ENCODE peak calls at places on chromosomes 3 and 15, in nine cellular contexts. One of them, this sample, is unnamed.
A peak's percentile ranks its signal among the peaks of the same experiment; 100 is the strongest.

GRCh38 chr3:73442152-73442551 is 182.6 kb downstream of the PDZRN3 start:
- DNase-seq in T-cell: no peak
- DNase-seq in B cell: no peak
- DNase-seq in activated CD8-positive, alpha-beta memory T cell treated with anti-CD3 and anti-CD28 coated beads for 48 hours: no peak
- DNase-seq in NCI-H345: no peak
- DNase-seq in mesothelial cell of epicardium: no peak
- DNase-seq in COR-L47: no peak
- DNase-seq in progenitor cell of endocrine pancreas: no peak
- DNase-seq in nucleus accumbens: no peak
- DNase-seq in this sample: no peak

GRCh38 chr3:54632834-54633233 is 295.0 kb downstream of the LRTM1 start:
- DNase-seq in COR-L47: no peak
- DNase-seq in activated CD8-positive, alpha-beta memory T cell treated with anti-CD3 and anti-CD28 coated beads for 48 hours: no peak
- DNase-seq in T-cell: no peak
- DNase-seq in mesothelial cell of epicardium: no peak
- DNase-seq in B cell: no peak
- DNase-seq in NCI-H345: no peak
- DNase-seq in nucleus accumbens: no peak
- DNase-seq in progenitor cell of endocrine pancreas: no peak
- DNase-seq in this sample: no peak

GRCh38 chr3:134211797-134212196 is 38.9 kb downstream of the RYK start:
- DNase-seq in B cell: peak; percentile 10
- DNase-seq in T-cell: no peak
- DNase-seq in mesothelial cell of epicardium: no peak
- DNase-seq in activated CD8-positive, alpha-beta memory T cell treated with anti-CD3 and anti-CD28 coated beads for 48 hours: no peak
- DNase-seq in nucleus accumbens: no peak
- DNase-seq in NCI-H345: no peak
- DNase-seq in COR-L47: peak; percentile 37
- DNase-seq in progenitor cell of endocrine pancreas: peak; percentile 15
- DNase-seq in this sample: no peak

GRCh38 chr3:122356402-122356801 is 26.6 kb downstream of the MIX23 start:
- DNase-seq in mesothelial cell of epicardium: no peak
- DNase-seq in nucleus accumbens: no peak
- DNase-seq in NCI-H345: peak; percentile 1
- DNase-seq in B cell: peak; percentile 17
- DNase-seq in T-cell: no peak
- DNase-seq in progenitor cell of endocrine pancreas: no peak
- DNase-seq in activated CD8-positive, alpha-beta memory T cell treated with anti-CD3 and anti-CD28 coated beads for 48 hours: no peak
- DNase-seq in COR-L47: peak; percentile 66
- DNase-seq in this sample: peak; percentile 22

GRCh38 chr3:49626796-49627195 is 47.4 kb upstream of the APEH start:
- DNase-seq in activated CD8-positive, alpha-beta memory T cell treated with anti-CD3 and anti-CD28 coated beads for 48 hours: no peak
- DNase-seq in T-cell: no peak
- DNase-seq in B cell: no peak
- DNase-seq in COR-L47: no peak
- DNase-seq in mesothelial cell of epicardium: no peak
- DNase-seq in progenitor cell of endocrine pancreas: no peak
- DNase-seq in nucleus accumbens: no peak
- DNase-seq in NCI-H345: no peak
- DNase-seq in this sample: no peak

GRCh38 chr15:45126535-45127158 is 3.0 kb downstream of the DUOXA1 start:
- DNase-seq in COR-L47: peak; percentile 13
- DNase-seq in T-cell: peak; percentile 23
- DNase-seq in NCI-H345: no peak
- DNase-seq in mesothelial cell of epicardium: no peak
- DNase-seq in nucleus accumbens: no peak
- DNase-seq in B cell: peak; percentile 67
- DNase-seq in activated CD8-positive, alpha-beta memory T cell treated with anti-CD3 and anti-CD28 coated beads for 48 hours: no peak
- DNase-seq in progenitor cell of endocrine pancreas: no peak
- DNase-seq in this sample: no peak

GRCh38 chr3:178703268-178703975 is 167.2 kb downstream of the KCNMB2 start:
- DNase-seq in nucleus accumbens: no peak
- DNase-seq in COR-L47: no peak
- DNase-seq in NCI-H345: peak; percentile 7
- DNase-seq in B cell: no peak
- DNase-seq in progenitor cell of endocrine pancreas: no peak
- DNase-seq in T-cell: no peak
- DNase-seq in activated CD8-positive, alpha-beta memory T cell treated with anti-CD3 and anti-CD28 coated beads for 48 hours: no peak
- DNase-seq in mesothelial cell of epicardium: no peak
- DNase-seq in this sample: no peak

GRCh38 chr3:47009225-47010049 is 30.0 kb downstream of the NBEAL2 start:
- DNase-seq in T-cell: peak; percentile 62
- DNase-seq in B cell: peak; percentile 91
- DNase-seq in COR-L47: peak; percentile 71
- DNase-seq in mesothelial cell of epicardium: peak; percentile 94
- DNase-seq in progenitor cell of endocrine pancreas: peak; percentile 85
- DNase-seq in activated CD8-positive, alpha-beta memory T cell treated with anti-CD3 and anti-CD28 coated beads for 48 hours: peak; percentile 78
- DNase-seq in NCI-H345: peak; percentile 89
- DNase-seq in nucleus accumbens: peak; percentile 73
- DNase-seq in this sample: peak; percentile 96

GRCh38 chr3:168989396-168989795 is 674.1 kb downstream of the MECOM start:
- DNase-seq in mesothelial cell of epicardium: no peak
- DNase-seq in COR-L47: no peak
- DNase-seq in T-cell: no peak
- DNase-seq in B cell: no peak
- DNase-seq in activated CD8-positive, alpha-beta memory T cell treated with anti-CD3 and anti-CD28 coated beads for 48 hours: no peak
- DNase-seq in NCI-H345: no peak
- DNase-seq in nucleus accumbens: no peak
- DNase-seq in progenitor cell of endocrine pancreas: no peak
- DNase-seq in this sample: no peak

GRCh38 chr15:40878785-40879184 is 4.8 kb upstream of the RHOV start:
- DNase-seq in B cell: no peak
- DNase-seq in activated CD8-positive, alpha-beta memory T cell treated with anti-CD3 and anti-CD28 coated beads for 48 hours: no peak
- DNase-seq in progenitor cell of endocrine pancreas: no peak
- DNase-seq in nucleus accumbens: no peak
- DNase-seq in mesothelial cell of epicardium: no peak
- DNase-seq in COR-L47: no peak
- DNase-seq in NCI-H345: no peak
- DNase-seq in T-cell: no peak
- DNase-seq in this sample: no peak

GRCh38 chr3:42712716-42713372 is 10.2 kb upstream of the HHATL start:
- DNase-seq in T-cell: no peak
- DNase-seq in activated CD8-positive, alpha-beta memory T cell treated with anti-CD3 and anti-CD28 coated beads for 48 hours: no peak
- DNase-seq in COR-L47: no peak
- DNase-seq in nucleus accumbens: no peak
- DNase-seq in progenitor cell of endocrine pancreas: peak; percentile 3
- DNase-seq in B cell: no peak
- DNase-seq in mesothelial cell of epicardium: peak; percentile 31
- DNase-seq in NCI-H345: no peak
- DNase-seq in this sample: no peak

GRCh38 chr3:23723930-23724329 is 81.8 kb upstream of the UBE2E1 start:
- DNase-seq in T-cell: no peak
- DNase-seq in activated CD8-positive, alpha-beta memory T cell treated with anti-CD3 and anti-CD28 coated beads for 48 hours: no peak
- DNase-seq in progenitor cell of endocrine pancreas: no peak
- DNase-seq in nucleus accumbens: no peak
- DNase-seq in COR-L47: no peak
- DNase-seq in NCI-H345: no peak
- DNase-seq in mesothelial cell of epicardium: no peak
- DNase-seq in B cell: peak; percentile 21
- DNase-seq in this sample: no peak

GRCh38 chr3:50658831-50659230 is 15.9 kb upstream of the DOCK3 start:
- DNase-seq in T-cell: no peak
- DNase-seq in COR-L47: no peak
- DNase-seq in nucleus accumbens: no peak
- DNase-seq in mesothelial cell of epicardium: no peak
- DNase-seq in progenitor cell of endocrine pancreas: no peak
- DNase-seq in B cell: no peak
- DNase-seq in activated CD8-positive, alpha-beta memory T cell treated with anti-CD3 and anti-CD28 coated beads for 48 hours: no peak
- DNase-seq in NCI-H345: no peak
- DNase-seq in this sample: no peak

GRCh38 chr3:81173514-81173913 is 587.9 kb downstream of the GBE1 start:
- DNase-seq in activated CD8-positive, alpha-beta memory T cell treated with anti-CD3 and anti-CD28 coated beads for 48 hours: no peak
- DNase-seq in T-cell: no peak
- DNase-seq in progenitor cell of endocrine pancreas: no peak
- DNase-seq in B cell: no peak
- DNase-seq in mesothelial cell of epicardium: no peak
- DNase-seq in NCI-H345: no peak
- DNase-seq in COR-L47: no peak
- DNase-seq in nucleus accumbens: no peak
- DNase-seq in this sample: no peak

GRCh38 chr3:194327030-194327413 is 24.1 kb downstream of the CPN2 start:
- DNase-seq in COR-L47: no peak
- DNase-seq in progenitor cell of endocrine pancreas: no peak
- DNase-seq in B cell: peak; percentile 41
- DNase-seq in activated CD8-positive, alpha-beta memory T cell treated with anti-CD3 and anti-CD28 coated beads for 48 hours: no peak
- DNase-seq in nucleus accumbens: no peak
- DNase-seq in NCI-H345: no peak
- DNase-seq in T-cell: no peak
- DNase-seq in mesothelial cell of epicardium: no peak
- DNase-seq in this sample: no peak

GRCh38 chr3:9088431-9089353 is 125.4 kb upstream of the RAD18 start:
- DNase-seq in activated CD8-positive, alpha-beta memory T cell treated with anti-CD3 and anti-CD28 coated beads for 48 hours: no peak
- DNase-seq in mesothelial cell of epicardium: no peak
- DNase-seq in progenitor cell of endocrine pancreas: no peak
- DNase-seq in T-cell: no peak
- DNase-seq in COR-L47: no peak
- DNase-seq in nucleus accumbens: no peak
- DNase-seq in B cell: no peak
- DNase-seq in NCI-H345: no peak
- DNase-seq in this sample: peak; percentile 80

GRCh38 chr3:178778579-178778978 is 242.3 kb downstream of the KCNMB2 start:
- DNase-seq in nucleus accumbens: no peak
- DNase-seq in activated CD8-positive, alpha-beta memory T cell treated with anti-CD3 and anti-CD28 coated beads for 48 hours: no peak
- DNase-seq in NCI-H345: no peak
- DNase-seq in progenitor cell of endocrine pancreas: no peak
- DNase-seq in B cell: no peak
- DNase-seq in T-cell: no peak
- DNase-seq in mesothelial cell of epicardium: no peak
- DNase-seq in COR-L47: peak; percentile 92
- DNase-seq in this sample: no peak

GRCh38 chr3:158659454-158660237 is 12.8 kb downstream of the LXN start:
- DNase-seq in T-cell: peak; percentile 18
- DNase-seq in activated CD8-positive, alpha-beta memory T cell treated with anti-CD3 and anti-CD28 coated beads for 48 hours: no peak
- DNase-seq in mesothelial cell of epicardium: peak; percentile 44
- DNase-seq in progenitor cell of endocrine pancreas: no peak
- DNase-seq in COR-L47: peak; percentile 70
- DNase-seq in B cell: peak; percentile 45
- DNase-seq in NCI-H345: peak; percentile 11
- DNase-seq in nucleus accumbens: no peak
- DNase-seq in this sample: no peak

GRCh38 chr3:49813497-49814174 is at the start of gene UBA7:
- DNase-seq in T-cell: peak; percentile 17
- DNase-seq in activated CD8-positive, alpha-beta memory T cell treated with anti-CD3 and anti-CD28 coated beads for 48 hours: no peak
- DNase-seq in mesothelial cell of epicardium: no peak
- DNase-seq in progenitor cell of endocrine pancreas: no peak
- DNase-seq in COR-L47: no peak
- DNase-seq in B cell: peak; percentile 60
- DNase-seq in nucleus accumbens: no peak
- DNase-seq in NCI-H345: no peak
- DNase-seq in this sample: peak; percentile 55

GRCh38 chr3:59426851-59427565 is 377.2 kb upstream of the CFAP20DC start:
- DNase-seq in activated CD8-positive, alpha-beta memory T cell treated with anti-CD3 and anti-CD28 coated beads for 48 hours: no peak
- DNase-seq in nucleus accumbens: no peak
- DNase-seq in progenitor cell of endocrine pancreas: no peak
- DNase-seq in NCI-H345: no peak
- DNase-seq in B cell: no peak
- DNase-seq in COR-L47: no peak
- DNase-seq in T-cell: no peak
- DNase-seq in mesothelial cell of epicardium: no peak
- DNase-seq in this sample: no peak

GRCh38 chr3:50164056-50164455 is 8.9 kb downstream of the SEMA3F start:
- DNase-seq in T-cell: no peak
- DNase-seq in mesothelial cell of epicardium: no peak
- DNase-seq in nucleus accumbens: no peak
- DNase-seq in NCI-H345: no peak
- DNase-seq in activated CD8-positive, alpha-beta memory T cell treated with anti-CD3 and anti-CD28 coated beads for 48 hours: no peak
- DNase-seq in B cell: no peak
- DNase-seq in progenitor cell of endocrine pancreas: no peak
- DNase-seq in COR-L47: no peak
- DNase-seq in this sample: no peak

GRCh38 chr3:134364061-134364935 is 9.9 kb downstream of the AMOTL2 start:
- DNase-seq in T-cell: peak; percentile 10
- DNase-seq in nucleus accumbens: peak; percentile 59
- DNase-seq in B cell: no peak
- DNase-seq in COR-L47: peak; percentile 89
- DNase-seq in mesothelial cell of epicardium: peak; percentile 93
- DNase-seq in progenitor cell of endocrine pancreas: peak; percentile 84
- DNase-seq in activated CD8-positive, alpha-beta memory T cell treated with anti-CD3 and anti-CD28 coated beads for 48 hours: no peak
- DNase-seq in NCI-H345: peak; percentile 41
- DNase-seq in this sample: peak; percentile 94

GRCh38 chr3:169104972-169105371 is 558.5 kb downstream of the MECOM start:
- DNase-seq in NCI-H345: no peak
- DNase-seq in activated CD8-positive, alpha-beta memory T cell treated with anti-CD3 and anti-CD28 coated beads for 48 hours: no peak
- DNase-seq in COR-L47: no peak
- DNase-seq in B cell: no peak
- DNase-seq in progenitor cell of endocrine pancreas: no peak
- DNase-seq in nucleus accumbens: no peak
- DNase-seq in T-cell: no peak
- DNase-seq in mesothelial cell of epicardium: no peak
- DNase-seq in this sample: no peak

GRCh38 chr15:88334436-88334835 is 77.9 kb upstream of the NTRK3 start:
- DNase-seq in nucleus accumbens: no peak
- DNase-seq in activated CD8-positive, alpha-beta memory T cell treated with anti-CD3 and anti-CD28 coated beads for 48 hours: no peak
- DNase-seq in NCI-H345: no peak
- DNase-seq in T-cell: no peak
- DNase-seq in COR-L47: no peak
- DNase-seq in B cell: no peak
- DNase-seq in mesothelial cell of epicardium: no peak
- DNase-seq in progenitor cell of endocrine pancreas: no peak
- DNase-seq in this sample: peak; percentile 29

GRCh38 chr15:76991048-76991447 is 3.9 kb upstream of the PSTPIP1 start:
- DNase-seq in NCI-H345: no peak
- DNase-seq in progenitor cell of endocrine pancreas: no peak
- DNase-seq in B cell: no peak
- DNase-seq in COR-L47: no peak
- DNase-seq in nucleus accumbens: no peak
- DNase-seq in activated CD8-positive, alpha-beta memory T cell treated with anti-CD3 and anti-CD28 coated beads for 48 hours: no peak
- DNase-seq in mesothelial cell of epicardium: no peak
- DNase-seq in T-cell: no peak
- DNase-seq in this sample: no peak

GRCh38 chr3:105938101-105938500 is 69.3 kb upstream of the CBLB start:
- DNase-seq in NCI-H345: no peak
- DNase-seq in mesothelial cell of epicardium: no peak
- DNase-seq in B cell: no peak
- DNase-seq in nucleus accumbens: no peak
- DNase-seq in T-cell: no peak
- DNase-seq in COR-L47: no peak
- DNase-seq in progenitor cell of endocrine pancreas: no peak
- DNase-seq in activated CD8-positive, alpha-beta memory T cell treated with anti-CD3 and anti-CD28 coated beads for 48 hours: no peak
- DNase-seq in this sample: no peak

GRCh38 chr15:57969355-57969754 is 96.2 kb downstream of the ALDH1A2 start:
- DNase-seq in activated CD8-positive, alpha-beta memory T cell treated with anti-CD3 and anti-CD28 coated beads for 48 hours: no peak
- DNase-seq in B cell: no peak
- DNase-seq in COR-L47: no peak
- DNase-seq in progenitor cell of endocrine pancreas: no peak
- DNase-seq in NCI-H345: peak; percentile 8
- DNase-seq in nucleus accumbens: no peak
- DNase-seq in T-cell: no peak
- DNase-seq in mesothelial cell of epicardium: no peak
- DNase-seq in this sample: no peak

GRCh38 chr3:46981932-46982471 is 2.5 kb downstream of the NBEAL2 start:
- DNase-seq in B cell: no peak
- DNase-seq in activated CD8-positive, alpha-beta memory T cell treated with anti-CD3 and anti-CD28 coated beads for 48 hours: no peak
- DNase-seq in T-cell: no peak
- DNase-seq in NCI-H345: peak; percentile 0
- DNase-seq in progenitor cell of endocrine pancreas: no peak
- DNase-seq in nucleus accumbens: no peak
- DNase-seq in COR-L47: no peak
- DNase-seq in mesothelial cell of epicardium: peak; percentile 72
- DNase-seq in this sample: peak; percentile 75

GRCh38 chr3:15795563-15796308 is 2.0 kb downstream of the ANKRD28 start:
- DNase-seq in nucleus accumbens: no peak
- DNase-seq in progenitor cell of endocrine pancreas: no peak
- DNase-seq in mesothelial cell of epicardium: no peak
- DNase-seq in T-cell: no peak
- DNase-seq in B cell: peak; percentile 68
- DNase-seq in NCI-H345: no peak
- DNase-seq in activated CD8-positive, alpha-beta memory T cell treated with anti-CD3 and anti-CD28 coated beads for 48 hours: no peak
- DNase-seq in COR-L47: no peak
- DNase-seq in this sample: no peak

GRCh38 chr3:147589016-147589415 is 179.9 kb downstream of the ZIC1 start:
- DNase-seq in T-cell: no peak
- DNase-seq in mesothelial cell of epicardium: no peak
- DNase-seq in COR-L47: no peak
- DNase-seq in NCI-H345: no peak
- DNase-seq in progenitor cell of endocrine pancreas: no peak
- DNase-seq in B cell: no peak
- DNase-seq in nucleus accumbens: no peak
- DNase-seq in activated CD8-positive, alpha-beta memory T cell treated with anti-CD3 and anti-CD28 coated beads for 48 hours: no peak
- DNase-seq in this sample: no peak